ENCODE peak calls at places on chromosomes 12 and 14, in four cellular contexts. V is T follicular helper cell, E is NCI-H1694, M is HTR-8/SVneo. W is an unnamed sample.

GRCh38 chr14:80428171-80428570 is 216.9 kb upstream of the DIO2 start:
- DNase-seq in V (no peak), E (no peak), M (no peak), W (no peak)

GRCh38 chr12:53055471-53056266 is 5.8 kb downstream of the TNS2 start:
- DNase-seq in V (no peak), E (no peak), M (no peak), W (no peak)

GRCh38 chr14:41604793-41605534 is 1.7 kb upstream of the LRFN5 start:
- DNase-seq in V (no peak), E (peak), M (no peak), W (peak)

GRCh38 chr12:47800582-47800981 is 19.1 kb downstream of the HDAC7 start:
- DNase-seq in V (no peak), E (no peak), M (no peak), W (no peak)

GRCh38 chr12:52025301-52026172 is 18.8 kb downstream of the TAMALIN start:
- DNase-seq in V (peak), E (peak), M (peak), W (peak)

GRCh38 chr12:55935742-55936151 is 4.8 kb downstream of the DGKA start:
- DNase-seq in V (no peak), E (no peak), M (no peak), W (no peak)

GRCh38 chr14:31876741-31877140 is 200.4 kb upstream of the ARHGAP5 start:
- DNase-seq in V (no peak), E (no peak), M (no peak), W (no peak)

GRCh38 chr12:97560359-97560758 is 97.8 kb downstream of the RMST start:
- DNase-seq in V (no peak), E (no peak), M (no peak), W (no peak)

GRCh38 chr14:75711796-75712211 is 50.8 kb downstream of the TTLL5 start:
- DNase-seq in V (no peak), E (no peak), M (peak), W (peak)

GRCh38 chr12:82527165-82527780 is 159.4 kb upstream of the TMTC2 start:
- DNase-seq in V (peak), E (peak), M (peak), W (peak)

GRCh38 chr12:76006028-76006916 is 25.3 kb downstream of the PHLDA1 start:
- DNase-seq in V (no peak), E (peak), M (no peak), W (no peak)

GRCh38 chr12:51247523-51248206 is 9.0 kb downstream of the DAZAP2 start:
- DNase-seq in V (no peak), E (no peak), M (no peak), W (no peak)

GRCh38 chr12:15423629-15424028 is 101.3 kb downstream of the PTPRO start:
- DNase-seq in V (no peak), E (no peak), M (no peak), W (no peak)

GRCh38 chr12:51391047-51391837 is at the start of gene GALNT6:
- DNase-seq in V (peak), E (no peak), M (peak), W (peak)